ENCODE peak calls at places on chromosome 22, in seven cellular contexts. F is nucleus accumbens; Z is activated naive CD4-positive, alpha-beta T cell; X is skeletal muscle cell; R is stimulated activated CD4-positive, alpha-beta T cell treated with anti-CD3 and anti-CD28 coated beads, Interleukin-12 subunit alpha, Interleukin-12 subunit beta, amount 100 ng/mL, for 24 hours; C is GOT3; L is NCI-H446. K is an unnamed sample.

GRCh38 chr22:40418366-40419201 is 48.2 kb downstream of the SGSM3 start:
- DNase-seq in X (no peak), R (no peak), C (no peak), F (peak; percentile 55), Z (no peak), L (no peak), K (no peak)

GRCh38 chr22:19719055-19719482 is 4.3 kb upstream of the GP1BB start:
- DNase-seq in X (no peak), F (peak; percentile 15), Z (no peak), L (no peak), C (no peak), R (no peak), K (no peak)

GRCh38 chr22:48888466-48889208 is 939.0 kb downstream of the BRD1 start:
- DNase-seq in X (no peak), Z (no peak), R (no peak), C (no peak), F (no peak), L (no peak), K (no peak)

GRCh38 chr22:36510966-36511881 is 4.4 kb upstream of the FOXRED2 start:
- DNase-seq in R (no peak), L (peak; percentile 2), F (peak; percentile 18), X (no peak), Z (no peak), C (no peak), K (peak; percentile 60)

GRCh38 chr22:29128891-29129643 is 56.2 kb downstream of the KREMEN1 start:
- DNase-seq in C (no peak), F (no peak), R (no peak), Z (no peak), X (no peak), L (no peak), K (no peak)

GRCh38 chr22:49237703-49238102 is 590.0 kb downstream of the BRD1 start:
- DNase-seq in R (no peak), Z (no peak), F (no peak), X (no peak), L (no peak), C (no peak), K (peak; percentile 11)

GRCh38 chr22:22074634-22075381 is 92.2 kb upstream of the TOP3B start:
- DNase-seq in L (no peak), X (no peak), Z (no peak), R (no peak), F (no peak), C (no peak), K (no peak)

GRCh38 chr22:20146777-20147176 is 4.1 kb downstream of the CCDC188 start:
- DNase-seq in L (no peak), C (no peak), F (no peak), R (no peak), Z (no peak), X (no peak), K (no peak)

GRCh38 chr22:25774575-25775026 is 32.6 kb downstream of the MYO18B start:
- DNase-seq in Z (no peak), F (no peak), L (peak; percentile 52), C (no peak), X (no peak), R (no peak), K (no peak)

GRCh38 chr22:25153961-25154685 is 45.5 kb upstream of the CRYBB3 start:
- DNase-seq in Z (no peak), F (no peak), R (no peak), X (no peak), C (no peak), L (no peak), K (no peak)

GRCh38 chr22:16783930-16784354 is 41.3 kb downstream of the XKR3 start:
- DNase-seq in F (no peak), Z (no peak), L (peak; percentile 23), C (no peak), X (no peak), R (no peak), K (no peak)

GRCh38 chr22:48808038-48808960 is 1019.4 kb downstream of the BRD1 start:
- DNase-seq in C (no peak), F (no peak), L (peak; percentile 62), X (no peak), R (no peak), Z (no peak), K (no peak)

GRCh38 chr22:37462983-37463382 is 23.2 kb downstream of the MFNG start:
- DNase-seq in C (no peak), F (no peak), X (no peak), L (no peak), Z (no peak), R (no peak), K (peak; percentile 44)

GRCh38 chr22:17638182-17638431 is 450 bp upstream of the BCL2L13 start:
- DNase-seq in L (peak; percentile 64), X (no peak), C (no peak), F (no peak), Z (no peak), R (no peak), K (peak; percentile 66)

GRCh38 chr22:46192210-46192993 is 42.1 kb downstream of the PPARA start:
- DNase-seq in Z (no peak), C (no peak), L (no peak), F (no peak), X (no peak), R (no peak), K (no peak)

GRCh38 chr22:44419429-44419828 is 78.6 kb downstream of the RTL6 start:
- DNase-seq in Z (no peak), X (no peak), L (no peak), R (no peak), F (no peak), C (no peak), K (no peak)

GRCh38 chr22:44019846-44020245 is 4.3 kb upstream of the PARVB start:
- DNase-seq in R (no peak), Z (no peak), C (no peak), F (no peak), X (no peak), L (no peak), K (no peak)

GRCh38 chr22:47114813-47115517 is 352.5 kb downstream of the TBC1D22A start:
- DNase-seq in Z (no peak), X (no peak), C (no peak), F (no peak), L (no peak), R (no peak), K (no peak)

GRCh38 chr22:28418063-28418462 is 261.6 kb downstream of the TTC28 start:
- DNase-seq in C (no peak), R (no peak), Z (no peak), X (no peak), L (no peak), F (no peak), K (no peak)

GRCh38 chr22:29887358-29887757 is 4.4 kb downstream of the MTMR3 start:
- DNase-seq in C (no peak), X (no peak), R (no peak), F (no peak), Z (no peak), L (no peak), K (peak; percentile 63)

GRCh38 chr22:30605449-30606110 is 1.4 kb upstream of the TCN2 start:
- DNase-seq in R (no peak), X (no peak), Z (no peak), L (peak; percentile 24), C (no peak), F (no peak), K (peak; percentile 64)

GRCh38 chr22:40509401-40510134 is 127.0 kb downstream of the MRTFA start:
- DNase-seq in R (no peak), C (no peak), X (peak; percentile 96), F (no peak), Z (no peak), L (peak; percentile 50), K (peak; percentile 60)

GRCh38 chr22:42930810-42931420 is 73.8 kb upstream of the ARFGAP3 start:
- DNase-seq in X (no peak), F (no peak), C (no peak), L (no peak), Z (no peak), R (no peak), K (no peak)

GRCh38 chr22:44943701-44944324 is 66.0 kb downstream of the PHF21B start:
- DNase-seq in Z (no peak), X (no peak), F (no peak), R (no peak), C (no peak), L (no peak), K (no peak)

GRCh38 chr22:19495562-19496323 is 16.0 kb downstream of the CDC45 start:
- DNase-seq in F (no peak), L (no peak), R (no peak), Z (no peak), X (no peak), C (no peak), K (no peak)

GRCh38 chr22:27679722-27680488 is 121.7 kb downstream of the MN1 start:
- DNase-seq in Z (no peak), F (no peak), X (no peak), R (no peak), L (no peak), C (no peak), K (no peak)

GRCh38 chr22:44395116-44396005 is 82.6 kb upstream of the SHISAL1 start:
- DNase-seq in C (no peak), Z (no peak), L (no peak), R (no peak), X (no peak), F (no peak), K (peak; percentile 1)

GRCh38 chr22:20962491-20962945 is 4.5 kb upstream of the AIFM3 start:
- DNase-seq in X (no peak), C (no peak), L (no peak), Z (no peak), R (no peak), F (no peak), K (no peak)

GRCh38 chr22:49764151-49764581 is 63.5 kb downstream of the BRD1 start:
- DNase-seq in R (no peak), F (no peak), Z (no peak), X (no peak), C (no peak), L (no peak), K (no peak)

GRCh38 chr22:16969508-16970327 is 38.3 kb downstream of the GAB4 start:
- DNase-seq in X (no peak), L (no peak), Z (no peak), F (no peak), C (no peak), R (no peak), K (no peak)

GRCh38 chr22:31445642-31446041 is 44.0 kb downstream of the EIF4ENIF1 start:
- DNase-seq in X (no peak), Z (no peak), R (no peak), F (no peak), C (no peak), L (no peak), K (no peak)

GRCh38 chr22:30822216-30823014 is 127.7 kb downstream of the OSBP2 start:
- DNase-seq in F (no peak), L (no peak), X (no peak), C (no peak), Z (no peak), R (no peak), K (no peak)

GRCh38 chr22:44245438-44245837 is 64.7 kb downstream of the PARVG start:
- DNase-seq in R (no peak), C (no peak), L (no peak), F (no peak), X (no peak), Z (no peak), K (no peak)

GRCh38 chr22:36277482-36278291 is 24.8 kb downstream of the APOL1 start:
- DNase-seq in X (no peak), Z (peak; percentile 37), L (peak; percentile 40), R (peak; percentile 43), F (peak; percentile 45), C (peak; percentile 7), K (peak; percentile 67)

GRCh38 chr22:49368976-49369725 is 458.5 kb downstream of the BRD1 start:
- DNase-seq in X (no peak), F (no peak), Z (no peak), L (no peak), C (no peak), R (no peak), K (no peak)

GRCh38 chr22:23079240-23079768 is 9.0 kb downstream of the GNAZ start:
- DNase-seq in X (no peak), Z (no peak), L (no peak), F (no peak), C (no peak), R (no peak), K (no peak)

GRCh38 chr22:46147061-46147460 is 3.3 kb upstream of the PPARA start:
- DNase-seq in F (no peak), R (no peak), C (no peak), Z (no peak), X (no peak), L (no peak), K (no peak)